ENCODE peak calls at places on chromosomes 16 and 17, in four cellular contexts. U is progenitor cell of endocrine pancreas, C is HT-29, N is HAP-1. I is an unnamed sample.

GRCh38 chr17:45868276-45868675 is 23.6 kb downstream of the SPPL2C start:
- DNase-seq in U (no peak), C (no peak), N (no peak), I (no peak)

GRCh38 chr16:53213542-53213941 is 158.8 kb downstream of the CHD9 start:
- DNase-seq in N (no peak), C (no peak), U (no peak), I (no peak)

GRCh38 chr17:59725691-59726090 is 18.2 kb downstream of the VMP1 start:
- DNase-seq in U (no peak), C (no peak), N (no peak), I (no peak)

GRCh38 chr17:19646788-19647696 is 1.5 kb upstream of the ALDH3A2 start:
- DNase-seq in U (no peak), N (no peak), C (peak; percentile 41), I (peak; percentile 40)

GRCh38 chr16:57536306-57537193 is at the start of gene CCDC102A:
- DNase-seq in N (peak; percentile 60), U (no peak), C (no peak), I (peak; percentile 42)

GRCh38 chr17:49557204-49558024 is 18.3 kb upstream of the NXPH3 start:
- DNase-seq in U (no peak), N (peak; percentile 71), C (peak; percentile 52), I (no peak)

GRCh38 chr17:16435951-16436886 is 20.8 kb downstream of the TRPV2 start:
- DNase-seq in N (no peak), U (no peak), C (no peak), I (no peak)

GRCh38 chr17:82702161-82702932 is 3.8 kb upstream of the RAB40B start:
- DNase-seq in N (no peak), U (no peak), C (no peak), I (peak; percentile 79)

GRCh38 chr17:27577884-27578717 is 52.9 kb upstream of the LGALS9 start:
- DNase-seq in N (no peak), C (no peak), U (no peak), I (no peak)

GRCh38 chr16:86384263-86384649 is 126.1 kb upstream of the FOXF1 start:
- DNase-seq in N (no peak), C (no peak), U (no peak), I (no peak)

GRCh38 chr16:17359778-17360177 is 111.0 kb downstream of the XYLT1 start:
- DNase-seq in C (no peak), U (no peak), N (no peak), I (no peak)

GRCh38 chr17:69608114-69608513 is 193.6 kb downstream of the MAP2K6 start:
- DNase-seq in U (no peak), C (no peak), N (no peak), I (no peak)

GRCh38 chr17:47980516-47980915 is 9.6 kb downstream of the CDK5RAP3 start:
- DNase-seq in U (no peak), N (no peak), C (no peak), I (no peak)

I was measured in colonic mucosa.